ENCODE peak calls at places on chromosome 1, in seven cellular contexts. One of them, this sample, is unnamed.

GRCh38 chr1:119047040-119047438 is 58.9 kb upstream of the TBX15 start:
- DNase-seq in neural progenitor cell: no peak
- DNase-seq in transverse colon: no peak
- DNase-seq in HFFc6: no peak
- DNase-seq in lower leg skin: no peak
- DNase-seq in ovary: no peak
- DNase-seq in GM23338: no peak
- DNase-seq in this sample: no peak

GRCh38 chr1:109256971-109257681 is 7.8 kb downstream of the CELSR2 start:
- DNase-seq in neural progenitor cell: no peak
- DNase-seq in transverse colon: no peak
- DNase-seq in HFFc6: peak
- DNase-seq in lower leg skin: no peak
- DNase-seq in ovary: no peak
- DNase-seq in GM23338: no peak
- DNase-seq in this sample: no peak

GRCh38 chr1:182761396-182762395 is 27.9 kb upstream of the NPL start:
- DNase-seq in neural progenitor cell: no peak
- DNase-seq in transverse colon: no peak
- DNase-seq in HFFc6: no peak
- DNase-seq in lower leg skin: no peak
- DNase-seq in ovary: no peak
- DNase-seq in GM23338: no peak
- DNase-seq in this sample: no peak

GRCh38 chr1:56414728-56415224 is 164.6 kb downstream of the PLPP3 start:
- DNase-seq in neural progenitor cell: no peak
- DNase-seq in transverse colon: no peak
- DNase-seq in HFFc6: no peak
- DNase-seq in lower leg skin: no peak
- DNase-seq in ovary: no peak
- DNase-seq in GM23338: no peak
- DNase-seq in this sample: peak

GRCh38 chr1:228940931-228941330 is 205.7 kb downstream of the RHOU start:
- DNase-seq in neural progenitor cell: no peak
- DNase-seq in transverse colon: no peak
- DNase-seq in HFFc6: no peak
- DNase-seq in lower leg skin: peak
- DNase-seq in ovary: no peak
- DNase-seq in GM23338: no peak
- DNase-seq in this sample: peak

GRCh38 chr1:29682918-29683314 is 446.6 kb downstream of the PTPRU start:
- DNase-seq in neural progenitor cell: no peak
- DNase-seq in transverse colon: no peak
- DNase-seq in HFFc6: no peak
- DNase-seq in lower leg skin: peak
- DNase-seq in ovary: no peak
- DNase-seq in GM23338: no peak
- DNase-seq in this sample: no peak

GRCh38 chr1:152968248-152968647 is 2.2 kb upstream of the SPRR4 start:
- DNase-seq in neural progenitor cell: no peak
- DNase-seq in transverse colon: no peak
- DNase-seq in HFFc6: no peak
- DNase-seq in lower leg skin: peak
- DNase-seq in ovary: no peak
- DNase-seq in GM23338: no peak
- DNase-seq in this sample: no peak

GRCh38 chr1:100438789-100439188 is 86.5 kb downstream of the CDC14A start:
- DNase-seq in neural progenitor cell: no peak
- DNase-seq in transverse colon: no peak
- DNase-seq in HFFc6: no peak
- DNase-seq in lower leg skin: no peak
- DNase-seq in ovary: no peak
- DNase-seq in GM23338: no peak
- DNase-seq in this sample: no peak

GRCh38 chr1:154747841-154748766 is 122.0 kb downstream of the KCNN3 start:
- DNase-seq in neural progenitor cell: peak
- DNase-seq in transverse colon: peak
- DNase-seq in HFFc6: no peak
- DNase-seq in lower leg skin: peak
- DNase-seq in ovary: peak
- DNase-seq in GM23338: no peak
- DNase-seq in this sample: no peak

GRCh38 chr1:119254067-119254720 is 113.7 kb upstream of the WARS2 start:
- DNase-seq in neural progenitor cell: no peak
- DNase-seq in transverse colon: no peak
- DNase-seq in HFFc6: no peak
- DNase-seq in lower leg skin: no peak
- DNase-seq in ovary: no peak
- DNase-seq in GM23338: no peak
- DNase-seq in this sample: no peak

GRCh38 chr1:66304128-66304527 is 229.8 kb upstream of the SGIP1 start:
- DNase-seq in neural progenitor cell: no peak
- DNase-seq in transverse colon: no peak
- DNase-seq in HFFc6: no peak
- DNase-seq in lower leg skin: no peak
- DNase-seq in ovary: no peak
- DNase-seq in GM23338: no peak
- DNase-seq in this sample: no peak

GRCh38 chr1:28282426-28283407 is 23.4 kb downstream of the SESN2 start:
- DNase-seq in neural progenitor cell: no peak
- DNase-seq in transverse colon: peak
- DNase-seq in HFFc6: no peak
- DNase-seq in lower leg skin: no peak
- DNase-seq in ovary: no peak
- DNase-seq in GM23338: no peak
- DNase-seq in this sample: no peak

GRCh38 chr1:114258074-114258473 is 104.4 kb upstream of the SYT6 start:
- DNase-seq in neural progenitor cell: no peak
- DNase-seq in transverse colon: no peak
- DNase-seq in HFFc6: no peak
- DNase-seq in lower leg skin: no peak
- DNase-seq in ovary: no peak
- DNase-seq in GM23338: no peak
- DNase-seq in this sample: no peak

GRCh38 chr1:39981957-39982356 is 27.0 kb downstream of the MFSD2A start:
- DNase-seq in neural progenitor cell: peak
- DNase-seq in transverse colon: peak
- DNase-seq in HFFc6: peak
- DNase-seq in lower leg skin: no peak
- DNase-seq in ovary: no peak
- DNase-seq in GM23338: no peak
- DNase-seq in this sample: peak

GRCh38 chr1:153260980-153261792 is 1.7 kb downstream of the LORICRIN start:
- DNase-seq in neural progenitor cell: no peak
- DNase-seq in transverse colon: no peak
- DNase-seq in HFFc6: no peak
- DNase-seq in lower leg skin: no peak
- DNase-seq in ovary: peak
- DNase-seq in GM23338: peak
- DNase-seq in this sample: peak

GRCh38 chr1:81664341-81664740 is 136.4 kb upstream of the ADGRL2 start:
- DNase-seq in neural progenitor cell: no peak
- DNase-seq in transverse colon: no peak
- DNase-seq in HFFc6: peak
- DNase-seq in lower leg skin: no peak
- DNase-seq in ovary: no peak
- DNase-seq in GM23338: peak
- DNase-seq in this sample: no peak

GRCh38 chr1:40421348-40421693 is 29.0 kb upstream of the ZFP69B start:
- DNase-seq in neural progenitor cell: peak
- DNase-seq in transverse colon: no peak
- DNase-seq in HFFc6: no peak
- DNase-seq in lower leg skin: no peak
- DNase-seq in ovary: no peak
- DNase-seq in GM23338: no peak
- DNase-seq in this sample: no peak

GRCh38 chr1:116273042-116273783 is 99.8 kb upstream of the ATP1A1 start:
- DNase-seq in neural progenitor cell: peak
- DNase-seq in transverse colon: no peak
- DNase-seq in HFFc6: no peak
- DNase-seq in lower leg skin: no peak
- DNase-seq in ovary: no peak
- DNase-seq in GM23338: no peak
- DNase-seq in this sample: no peak

GRCh38 chr1:247386217-247386616 is 29.8 kb upstream of the NLRP3 start:
- DNase-seq in neural progenitor cell: no peak
- DNase-seq in transverse colon: no peak
- DNase-seq in HFFc6: no peak
- DNase-seq in lower leg skin: no peak
- DNase-seq in ovary: no peak
- DNase-seq in GM23338: no peak
- DNase-seq in this sample: no peak

GRCh38 chr1:247387500-247387899 is 28.5 kb upstream of the NLRP3 start:
- DNase-seq in neural progenitor cell: no peak
- DNase-seq in transverse colon: no peak
- DNase-seq in HFFc6: no peak
- DNase-seq in lower leg skin: no peak
- DNase-seq in ovary: no peak
- DNase-seq in GM23338: peak
- DNase-seq in this sample: no peak

GRCh38 chr1:247385283-247385682 is 30.7 kb upstream of the NLRP3 start:
- DNase-seq in neural progenitor cell: no peak
- DNase-seq in transverse colon: no peak
- DNase-seq in HFFc6: peak
- DNase-seq in lower leg skin: no peak
- DNase-seq in ovary: no peak
- DNase-seq in GM23338: no peak
- DNase-seq in this sample: no peak

GRCh38 chr1:247386695-247387094 is 29.3 kb upstream of the NLRP3 start:
- DNase-seq in neural progenitor cell: no peak
- DNase-seq in transverse colon: no peak
- DNase-seq in HFFc6: peak
- DNase-seq in lower leg skin: no peak
- DNase-seq in ovary: no peak
- DNase-seq in GM23338: no peak
- DNase-seq in this sample: no peak

DNA sequence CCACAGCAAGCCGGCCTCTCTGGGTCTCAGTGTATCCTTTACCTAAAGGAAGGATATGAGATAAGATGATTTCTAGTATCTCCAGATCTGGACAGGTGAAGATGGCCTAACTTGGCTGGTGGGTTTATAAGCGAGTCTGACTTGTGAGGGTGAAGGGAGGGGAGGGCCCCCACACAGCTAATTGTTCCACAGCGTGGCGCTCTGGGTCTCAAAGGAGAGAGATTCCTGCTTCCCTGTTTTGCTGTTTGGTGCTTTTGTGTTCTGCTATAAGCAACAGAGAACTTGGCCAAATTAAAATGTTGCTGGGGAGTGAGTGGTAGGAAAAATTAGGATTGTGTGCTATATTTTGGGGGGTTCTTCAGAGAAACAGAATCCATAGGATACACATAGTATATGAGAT is 28.9 kb upstream of the NLRP3 start:
- DNase-seq in neural progenitor cell: no peak
- DNase-seq in transverse colon: no peak
- DNase-seq in HFFc6: no peak
- DNase-seq in lower leg skin: no peak
- DNase-seq in ovary: no peak
- DNase-seq in GM23338: peak
- DNase-seq in this sample: no peak
- TF ChIP-seq CTCF in neural progenitor cell: no peak
- TF ChIP-seq CTCF in transverse colon: no peak
- TF ChIP-seq CTCF in HFFc6: no peak
- TF ChIP-seq CTCF in lower leg skin: no peak
- TF ChIP-seq CTCF in ovary: no peak
- TF ChIP-seq CTCF in GM23338: no peak
- TF ChIP-seq CTCF in this sample: no peak

GRCh38 chr1:224643653-224644052 is 27.5 kb downstream of the CNIH3 start:
- DNase-seq in neural progenitor cell: no peak
- DNase-seq in transverse colon: no peak
- DNase-seq in HFFc6: no peak
- DNase-seq in lower leg skin: no peak
- DNase-seq in ovary: no peak
- DNase-seq in GM23338: peak
- DNase-seq in this sample: no peak

GRCh38 chr1:224640018-224640417 is 23.9 kb downstream of the CNIH3 start:
- DNase-seq in neural progenitor cell: no peak
- DNase-seq in transverse colon: no peak
- DNase-seq in HFFc6: no peak
- DNase-seq in lower leg skin: no peak
- DNase-seq in ovary: no peak
- DNase-seq in GM23338: no peak
- DNase-seq in this sample: no peak

GRCh38 chr1:224639426-224639975 is 23.4 kb downstream of the CNIH3 start:
- DNase-seq in neural progenitor cell: no peak
- DNase-seq in transverse colon: no peak
- DNase-seq in HFFc6: no peak
- DNase-seq in lower leg skin: no peak
- DNase-seq in ovary: no peak
- DNase-seq in GM23338: no peak
- DNase-seq in this sample: no peak

GRCh38 chr1:224640587-224640986 is 24.5 kb downstream of the CNIH3 start:
- DNase-seq in neural progenitor cell: no peak
- DNase-seq in transverse colon: no peak
- DNase-seq in HFFc6: no peak
- DNase-seq in lower leg skin: no peak
- DNase-seq in ovary: no peak
- DNase-seq in GM23338: no peak
- DNase-seq in this sample: no peak

GRCh38 chr1:224641030-224641429 is 24.9 kb downstream of the CNIH3 start:
- DNase-seq in neural progenitor cell: peak
- DNase-seq in transverse colon: peak
- DNase-seq in HFFc6: no peak
- DNase-seq in lower leg skin: no peak
- DNase-seq in ovary: no peak
- DNase-seq in GM23338: peak
- DNase-seq in this sample: peak
- TF ChIP-seq CTCF in neural progenitor cell: peak
- TF ChIP-seq CTCF in transverse colon: peak
- TF ChIP-seq CTCF in HFFc6: no peak
- TF ChIP-seq CTCF in lower leg skin: no peak
- TF ChIP-seq CTCF in ovary: no peak
- TF ChIP-seq CTCF in GM23338: no peak
- TF ChIP-seq CTCF in this sample: peak

GRCh38 chr1:73401666-73402065 is 796.3 kb downstream of the LRRIQ3 start:
- DNase-seq in neural progenitor cell: peak
- DNase-seq in transverse colon: no peak
- DNase-seq in HFFc6: no peak
- DNase-seq in lower leg skin: no peak
- DNase-seq in ovary: no peak
- DNase-seq in GM23338: peak
- DNase-seq in this sample: no peak
- TF ChIP-seq CTCF in neural progenitor cell: peak
- TF ChIP-seq CTCF in transverse colon: no peak
- TF ChIP-seq CTCF in HFFc6: no peak
- TF ChIP-seq CTCF in lower leg skin: no peak
- TF ChIP-seq CTCF in ovary: no peak
- TF ChIP-seq CTCF in GM23338: peak
- TF ChIP-seq CTCF in this sample: no peak

GRCh38 chr1:147496571-147496970 is 44.7 kb upstream of the BCL9 start:
- DNase-seq in neural progenitor cell: peak
- DNase-seq in transverse colon: peak
- DNase-seq in HFFc6: peak
- DNase-seq in lower leg skin: no peak
- DNase-seq in ovary: peak
- DNase-seq in GM23338: peak
- DNase-seq in this sample: peak
- TF ChIP-seq CTCF in neural progenitor cell: peak
- TF ChIP-seq CTCF in transverse colon: peak
- TF ChIP-seq CTCF in HFFc6: peak
- TF ChIP-seq CTCF in lower leg skin: no peak
- TF ChIP-seq CTCF in ovary: no peak
- TF ChIP-seq CTCF in GM23338: peak
- TF ChIP-seq CTCF in this sample: peak

This sample was measured in Calu3.